ENCODE peak calls at places on chromosomes 16 and 17, in nine cellular contexts. G is iris pigment epithelial cell; M is activated T-helper 9 cell treated with anti-CD3 and anti-CD28 coated beads, Interleukin-2, amount 50 U/mL, for 16 hours; T is stimulated activated CD4-positive, alpha-beta T cell treated with anti-CD3 and anti-CD28 coated beads, TNF-alpha, amount 100 ng/mL, for 48 hours; B is fibroblast of pulmonary artery; R is LHCN-M2; N is Calu3; Z is A549; W is fibroblast of villous mesenchyme. L is an unnamed sample.

GRCh38 chr17:27545562-27546229 is 85.3 kb upstream of the LGALS9 start:
- DNase-seq in G (no peak), M (no peak), T (no peak), B (no peak), R (peak), N (no peak), Z (no peak), W (peak), L (peak)

GRCh38 chr16:12754824-12755543 is 48.7 kb downstream of the CPPED1 start:
- DNase-seq in G (peak), M (no peak), T (no peak), B (peak), R (no peak), N (no peak), Z (no peak), W (peak), L (no peak)

GRCh38 chr16:67192781-67193260 is 866 bp downstream of the E2F4 start:
- DNase-seq in G (no peak), M (no peak), T (no peak), B (no peak), R (no peak), N (no peak), Z (no peak), W (no peak), L (no peak)

GRCh38 chr17:27526603-27527002 is 70.4 kb downstream of the KSR1 start:
- DNase-seq in G (peak), M (no peak), T (peak), B (peak), R (no peak), N (peak), Z (peak), W (peak), L (no peak)

GRCh38 chr17:27489045-27489715 is 32.9 kb downstream of the KSR1 start:
- DNase-seq in G (peak), M (no peak), T (no peak), B (peak), R (peak), N (peak), Z (peak), W (peak), L (peak)

GRCh38 chr16:87974190-87974589 is 23.0 kb downstream of the BANP start:
- DNase-seq in G (no peak), M (no peak), T (no peak), B (no peak), R (no peak), N (no peak), Z (no peak), W (no peak), L (no peak)

GRCh38 chr16:66858740-66859396 is 14.7 kb downstream of the CA7 start:
- DNase-seq in G (peak), M (no peak), T (no peak), B (peak), R (peak), N (peak), Z (no peak), W (peak), L (peak)

GRCh38 chr16:67304006-67304405 is 22.5 kb downstream of the KCTD19 start:
- DNase-seq in G (no peak), M (no peak), T (no peak), B (no peak), R (no peak), N (no peak), Z (no peak), W (no peak), L (no peak)

GRCh38 chr17:46940692-46941404 is 17.9 kb downstream of the GOSR2 start:
- DNase-seq in G (peak), M (peak), T (peak), B (peak), R (peak), N (peak), Z (peak), W (peak), L (peak)

GRCh38 chr17:68674271-68674925 is 73.2 kb upstream of the FAM20A start:
- DNase-seq in G (peak), M (no peak), T (no peak), B (no peak), R (no peak), N (no peak), Z (no peak), W (peak), L (no peak)

GRCh38 chr17:492015-492399 is 139.4 kb upstream of the RPH3AL start:
- DNase-seq in G (no peak), M (no peak), T (no peak), B (no peak), R (no peak), N (no peak), Z (no peak), W (no peak), L (no peak)

GRCh38 chr16:4053663-4054479 is 62.4 kb downstream of the ADCY9 start:
- DNase-seq in G (peak), M (no peak), T (no peak), B (peak), R (peak), N (peak), Z (peak), W (peak), L (peak)

GRCh38 chr17:68705331-68706166 is 104.4 kb upstream of the FAM20A start:
- DNase-seq in G (peak), M (no peak), T (no peak), B (no peak), R (peak), N (no peak), Z (no peak), W (peak), L (no peak)

L was measured in A172.